ENCODE peak calls at places on chromosomes 2 and 18, in four cellular contexts. J, H, P and U are unnamed samples.

GRCh38 chr18:57428221-57429150 is 6.7 kb upstream of the ONECUT2 start:
- DNase-seq in J (peak; percentile 25), H (peak; percentile 41), P (no peak), U (no peak)

GRCh38 chr2:68741805-68742306 is 7.2 kb downstream of the ARHGAP25 start:
- DNase-seq in J (no peak), H (no peak), P (no peak), U (no peak)

GRCh38 chr2:174931724-174932123 is 73.5 kb downstream of the CHN1 start:
- DNase-seq in J (no peak), H (no peak), P (peak; percentile 57), U (no peak)

GRCh38 chr2:238285653-238286082 is 2.7 kb downstream of the PER2 start:
- DNase-seq in J (peak; percentile 75), H (no peak), P (peak; percentile 85), U (peak; percentile 30)

GRCh38 chr18:73296686-73297085 is 428.9 kb upstream of the NETO1 start:
- DNase-seq in J (no peak), H (no peak), P (no peak), U (no peak)

GRCh38 chr2:112881217-112882000 is 29.6 kb upstream of the IL37 start:
- DNase-seq in J (no peak), H (no peak), P (peak; percentile 42), U (no peak)

GRCh38 chr2:98867539-98868309 is 68.3 kb downstream of the CRACDL start:
- DNase-seq in J (no peak), H (no peak), P (no peak), U (no peak)

GRCh38 chr2:234422895-234423505 is 73.9 kb downstream of the ARL4C start:
- DNase-seq in J (peak; percentile 76), H (no peak), P (no peak), U (no peak)

GRCh38 chr2:70248810-70249438 is 496 bp upstream of the TIA1 start:
- DNase-seq in J (no peak), H (peak; percentile 90), P (no peak), U (no peak)

GRCh38 chr2:60597346-60597745 is 43.9 kb upstream of the BCL11A start:
- DNase-seq in J (no peak), H (no peak), P (no peak), U (no peak)

GRCh38 chr18:45521777-45522176 is 93.5 kb upstream of the SLC14A2 start:
- DNase-seq in J (no peak), H (no peak), P (no peak), U (no peak)

GRCh38 chr2:5385596-5385995 is 306.6 kb upstream of the SOX11 start:
- DNase-seq in J (no peak), H (no peak), P (no peak), U (no peak)

GRCh38 chr2:96374211-96374951 is 38.8 kb downstream of the NCAPH start:
- DNase-seq in J (no peak), H (no peak), P (no peak), U (peak; percentile 81)

GRCh38 chr18:6885992-6886823 is 156.7 kb downstream of the ARHGAP28 start:
- DNase-seq in J (no peak), H (peak; percentile 27), P (peak; percentile 26), U (no peak)

GRCh38 chr2:12549641-12550040 is 167.1 kb upstream of the TRIB2 start:
- DNase-seq in J (no peak), H (no peak), P (no peak), U (no peak)

GRCh38 chr18:23114171-23114881 is 21.0 kb upstream of the CABLES1 start:
- DNase-seq in J (no peak), H (no peak), P (no peak), U (no peak)

GRCh38 chr2:152120430-152120829 is 21.6 kb upstream of the CACNB4 start:
- DNase-seq in J (no peak), H (no peak), P (no peak), U (no peak)

GRCh38 chr2:152115952-152116351 is 17.1 kb upstream of the CACNB4 start:
- DNase-seq in J (no peak), H (no peak), P (no peak), U (no peak)
- TF ChIP-seq CTCF in J (no peak), H (no peak), P (no peak), U (peak; percentile 34)

GRCh38 chr2:207073791-207074678 is 91.7 kb downstream of the KLF7 start:
- DNase-seq in J (no peak), H (no peak), P (no peak), U (no peak)
- TF ChIP-seq CTCF in J (no peak), H (no peak), P (no peak), U (no peak)

DNA sequence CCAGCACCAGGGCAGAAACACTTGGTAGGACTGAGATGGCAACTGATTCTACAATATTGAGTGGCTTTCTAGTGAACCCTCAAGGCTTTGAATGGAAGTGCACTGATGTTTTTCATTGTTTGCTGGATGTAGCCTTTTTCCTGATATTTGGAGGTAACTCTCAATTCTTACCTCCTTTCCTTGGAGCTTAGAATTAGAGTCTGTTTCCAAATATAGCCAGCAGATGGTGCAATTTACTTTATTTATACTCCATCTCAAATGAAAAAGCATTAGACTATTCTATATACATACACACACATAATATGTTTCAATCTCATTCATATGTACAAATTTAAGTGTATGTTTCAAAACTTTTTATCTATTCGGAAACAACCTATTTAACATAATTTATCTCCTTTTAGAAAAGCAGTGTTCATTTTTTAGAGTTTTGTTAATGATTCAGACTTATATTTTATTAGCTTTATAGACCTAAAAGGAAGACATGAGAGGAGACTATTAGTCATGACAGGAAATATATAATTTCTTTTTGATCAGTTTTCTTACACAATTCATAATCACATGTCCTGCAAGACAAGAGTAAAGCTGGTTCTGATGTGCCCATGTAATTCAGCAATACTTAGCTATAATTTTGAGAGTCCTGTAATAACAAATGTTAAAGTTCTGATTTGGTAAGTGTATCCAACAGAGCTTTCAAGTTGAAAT is 124.8 kb downstream of the NUP35 start:
- DNase-seq in J (no peak), H (no peak), P (no peak), U (no peak)
- TF ChIP-seq CTCF in J (no peak), H (peak; percentile 79), P (peak; percentile 56), U (peak; percentile 44)

GRCh38 chr2:19320813-19321212 is 37.6 kb downstream of the OSR1 start:
- DNase-seq in J (no peak), H (no peak), P (peak; percentile 10), U (no peak)

GRCh38 chr2:19319064-19319463 is 39.4 kb downstream of the OSR1 start:
- DNase-seq in J (no peak), H (no peak), P (no peak), U (no peak)

GRCh38 chr2:19321946-19322345 is 36.5 kb downstream of the OSR1 start:
- DNase-seq in J (no peak), H (no peak), P (no peak), U (peak; percentile 27)

GRCh38 chr2:19319698-19320097 is 38.7 kb downstream of the OSR1 start:
- DNase-seq in J (no peak), H (no peak), P (no peak), U (no peak)
- TF ChIP-seq CTCF in J (no peak), H (no peak), P (no peak), U (no peak)

DNA sequence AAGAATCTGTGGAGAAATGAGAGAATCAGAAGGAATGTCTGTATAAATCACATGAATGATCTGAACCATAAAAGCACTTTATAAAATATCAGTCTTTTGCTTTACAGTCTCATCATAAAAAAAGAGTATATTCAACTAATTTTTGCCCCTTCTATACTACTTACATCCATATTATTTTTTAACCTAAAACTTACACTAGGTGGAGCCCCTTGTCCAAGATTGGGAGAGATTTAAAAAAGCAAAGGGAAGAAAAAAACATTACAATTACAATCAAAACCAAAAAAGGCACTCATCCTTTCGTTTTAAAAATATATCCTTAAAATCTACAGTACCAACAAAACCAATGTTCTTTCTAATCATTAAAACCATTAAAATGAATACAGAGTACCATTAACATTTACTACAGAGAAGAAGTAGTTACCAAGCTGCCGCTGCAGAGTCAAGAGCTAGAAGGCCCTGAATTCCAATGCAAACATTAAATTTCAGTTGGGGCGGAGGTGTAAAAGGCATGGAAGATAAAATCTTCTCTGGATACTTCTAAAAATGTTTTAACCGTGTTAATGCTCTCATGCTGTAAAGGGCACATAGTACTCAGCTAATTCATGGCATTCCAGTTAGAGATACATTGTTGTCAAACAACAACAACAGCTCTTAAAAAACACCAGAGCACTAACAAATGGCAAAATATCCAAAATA is 56.7 kb upstream of the EPB41L3 start:
- DNase-seq in J (no peak), H (no peak), P (no peak), U (no peak)
- TF ChIP-seq CTCF in J (no peak), H (peak; percentile 70), P (peak; percentile 62), U (peak; percentile 52)

GRCh38 chr2:28429636-28430376 is 37.1 kb downstream of the FOSL2 start:
- DNase-seq in J (no peak), H (no peak), P (no peak), U (no peak)

GRCh38 chr2:28430790-28431418 is 38.2 kb downstream of the FOSL2 start:
- DNase-seq in J (no peak), H (no peak), P (no peak), U (no peak)

GRCh38 chr2:28427741-28428412 is 35.2 kb downstream of the FOSL2 start:
- DNase-seq in J (no peak), H (no peak), P (no peak), U (no peak)

GRCh38 chr2:28430377-28430765 is 37.7 kb downstream of the FOSL2 start:
- DNase-seq in J (no peak), H (no peak), P (no peak), U (no peak)

GRCh38 chr2:28428486-28428885 is 35.8 kb downstream of the FOSL2 start:
- DNase-seq in J (no peak), H (no peak), P (no peak), U (no peak)
- TF ChIP-seq CTCF in J (no peak), H (no peak), P (no peak), U (no peak)

DNA sequence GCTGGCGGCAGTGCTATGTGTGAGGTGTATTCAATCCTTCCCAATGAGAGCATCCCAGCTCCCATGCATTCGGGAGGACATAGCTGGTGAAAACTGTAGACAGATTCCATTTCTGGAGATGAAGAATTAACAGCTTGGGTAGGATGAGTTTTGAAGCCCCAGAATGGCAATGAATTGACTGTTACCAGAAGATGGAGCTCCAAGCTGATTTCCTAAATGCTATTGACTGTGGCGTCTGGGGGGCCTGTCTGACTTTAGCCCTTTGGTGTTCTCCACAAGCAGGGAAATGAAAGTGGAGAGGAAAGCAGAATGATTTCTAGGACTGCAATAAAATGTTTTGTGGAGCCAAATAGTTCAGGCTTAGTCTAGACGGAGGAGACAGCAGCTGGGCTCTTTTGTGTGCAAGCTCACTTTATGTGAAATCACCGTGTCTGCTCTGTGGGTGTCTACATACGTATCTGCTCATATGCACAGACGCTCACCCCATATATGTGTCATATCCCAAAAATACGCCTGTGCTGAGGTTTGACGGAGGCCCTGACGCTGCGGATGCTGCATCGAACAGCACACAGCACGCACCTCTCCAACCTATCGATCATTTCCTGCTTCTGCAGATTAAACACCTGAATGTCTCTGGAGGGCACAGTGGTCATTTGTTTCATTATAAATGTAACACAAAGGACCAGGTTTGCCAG is 166.4 kb upstream of the PXDN start:
- DNase-seq in J (no peak), H (no peak), P (no peak), U (no peak)
- TF ChIP-seq CTCF in J (no peak), H (peak; percentile 33), P (no peak), U (no peak)

DNA sequence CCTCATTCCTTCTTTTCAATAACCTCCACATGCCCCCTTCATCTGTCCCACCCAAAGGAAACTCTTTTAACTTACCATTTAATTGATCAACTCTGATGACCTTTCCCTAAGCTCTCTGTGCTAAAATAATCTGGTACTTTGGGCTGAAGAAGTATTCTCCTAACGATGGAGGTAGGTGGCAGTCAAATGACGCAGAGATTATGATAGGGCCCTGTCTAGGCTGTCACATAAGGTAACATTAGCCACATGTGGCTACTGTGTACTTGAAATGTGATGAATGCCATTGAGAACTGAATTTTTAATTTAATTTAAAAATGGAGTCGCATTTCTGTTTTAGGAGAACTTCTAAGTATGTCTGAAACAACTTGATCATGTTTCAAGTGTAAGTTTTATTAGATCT is 140.5 kb upstream of the TNP1 start:
- DNase-seq in J (no peak), H (no peak), P (no peak), U (no peak)
- TF ChIP-seq CTCF in J (no peak), H (no peak), P (no peak), U (no peak)

GRCh38 chr2:15074319-15074718 is 441.8 kb downstream of the LRATD1 start:
- DNase-seq in J (no peak), H (no peak), P (no peak), U (no peak)
- TF ChIP-seq CTCF in J (no peak), H (no peak), P (no peak), U (no peak)